ENCODE peak calls at places on chromosome 7, in six cellular contexts. A is stimulated activated CD4-positive, alpha-beta T cell treated with anti-CD3 and anti-CD28 coated beads, Interleukin-2, amount 100 ng/mL, for 24 hours; P is cerebellar cortex; T is COR-L47; V is cardiac fibroblast; K is naive B cell. Z is an unnamed sample.

GRCh38 chr7:137943132-137943551 is 58.7 kb downstream of the CREB3L2 start:
- DNase-seq in A (no peak), P (no peak), T (no peak), V (peak; percentile 96), K (no peak), Z (no peak)

GRCh38 chr7:4613855-4614548 is 68.1 kb upstream of the FOXK1 start:
- DNase-seq in A (no peak), P (no peak), T (no peak), V (peak; percentile 81), K (no peak), Z (no peak)

GRCh38 chr7:87984088-87984487 is 50.0 kb downstream of the ADAM22 start:
- DNase-seq in A (no peak), P (no peak), T (no peak), V (no peak), K (no peak), Z (no peak)

GRCh38 chr7:139681463-139681755 is 96.4 kb downstream of the HIPK2 start:
- DNase-seq in A (no peak), P (no peak), T (no peak), V (no peak), K (no peak), Z (no peak)

GRCh38 chr7:57328963-57329362 is 121.0 kb upstream of the ZNF716 start:
- DNase-seq in A (no peak), P (no peak), T (no peak), V (no peak), K (no peak), Z (no peak)

GRCh38 chr7:157693521-157694388 is 357.0 kb downstream of the DNAJB6 start:
- DNase-seq in A (no peak), P (no peak), T (no peak), V (no peak), K (no peak), Z (no peak)

GRCh38 chr7:3412871-3413270 is 111.8 kb downstream of the SDK1 start:
- DNase-seq in A (no peak), P (no peak), T (peak; percentile 36), V (no peak), K (no peak), Z (no peak)

GRCh38 chr7:134782121-134782623 is 2.7 kb downstream of the CALD1 start:
- DNase-seq in A (no peak), P (no peak), T (no peak), V (peak; percentile 62), K (peak; percentile 24), Z (no peak)

GRCh38 chr7:86745019-86745745 is 101.5 kb downstream of the GRM3 start:
- DNase-seq in A (no peak), P (no peak), T (peak; percentile 81), V (no peak), K (no peak), Z (peak; percentile 88)

GRCh38 chr7:7002416-7003062 is 176.5 kb upstream of the CCZ1B start:
- DNase-seq in A (no peak), P (no peak), T (no peak), V (no peak), K (no peak), Z (no peak)

GRCh38 chr7:116224492-116225098 is 14.3 kb downstream of the TES start:
- DNase-seq in A (no peak), P (no peak), T (no peak), V (no peak), K (no peak), Z (no peak)

GRCh38 chr7:4707134-4707651 is 25.1 kb downstream of the FOXK1 start:
- DNase-seq in A (no peak), P (peak; percentile 59), T (no peak), V (no peak), K (no peak), Z (no peak)

GRCh38 chr7:1645071-1646015 is 24.7 kb upstream of the ELFN1 start:
- DNase-seq in A (no peak), P (no peak), T (no peak), V (no peak), K (no peak), Z (no peak)

GRCh38 chr7:19621740-19622139 is 87.1 kb downstream of the POLR1F start:
- DNase-seq in A (no peak), P (no peak), T (peak; percentile 12), V (no peak), K (no peak), Z (no peak)

GRCh38 chr7:117169907-117170306 is 153.0 kb downstream of the WNT2 start:
- DNase-seq in A (no peak), P (no peak), T (peak; percentile 68), V (no peak), K (no peak), Z (peak; percentile 50)

GRCh38 chr7:32479574-32480200 is 10.5 kb downstream of the LSM5 start:
- DNase-seq in A (no peak), P (peak; percentile 38), T (peak; percentile 27), V (peak; percentile 77), K (no peak), Z (peak; percentile 49)

GRCh38 chr7:69018200-69018599 is 580.1 kb upstream of the AUTS2 start:
- DNase-seq in A (no peak), P (no peak), T (no peak), V (no peak), K (no peak), Z (no peak)

Z was measured in NCI-H1092.